ENCODE peak calls at places on chromosomes 4 and X, in ten cellular contexts. One of them, this sample, is unnamed.

GRCh38 chr4:74934016-74934821 is 1.3 kb downstream of the PARM1 start:
- DNase-seq in dorsolateral prefrontal cortex: no peak
- DNase-seq in body of pancreas: peak
- DNase-seq in fibroblast of mammary gland: peak
- DNase-seq in cardiac muscle cell: peak
- DNase-seq in astrocyte: peak
- DNase-seq in fibroblast of the aortic adventitia: peak
- DNase-seq in choroid plexus epithelial cell: peak
- DNase-seq in HepG2: no peak
- DNase-seq in AG04450: no peak
- DNase-seq in this sample: no peak

GRCh38 chr4:40948017-40948416 is 198.3 kb downstream of the NSUN7 start:
- DNase-seq in dorsolateral prefrontal cortex: no peak
- DNase-seq in body of pancreas: no peak
- DNase-seq in fibroblast of mammary gland: no peak
- DNase-seq in cardiac muscle cell: no peak
- DNase-seq in astrocyte: no peak
- DNase-seq in fibroblast of the aortic adventitia: peak
- DNase-seq in choroid plexus epithelial cell: no peak
- DNase-seq in HepG2: no peak
- DNase-seq in AG04450: no peak
- DNase-seq in this sample: no peak

GRCh38 chr4:186723207-186724047 is at the start of gene FAT1:
- DNase-seq in dorsolateral prefrontal cortex: peak
- DNase-seq in body of pancreas: peak
- DNase-seq in fibroblast of mammary gland: peak
- DNase-seq in cardiac muscle cell: peak
- DNase-seq in astrocyte: peak
- DNase-seq in fibroblast of the aortic adventitia: peak
- DNase-seq in choroid plexus epithelial cell: peak
- DNase-seq in HepG2: peak
- DNase-seq in AG04450: no peak
- DNase-seq in this sample: no peak

GRCh38 chr4:140344111-140344510 is 29.3 kb upstream of the SCOC start:
- DNase-seq in dorsolateral prefrontal cortex: no peak
- DNase-seq in body of pancreas: peak
- DNase-seq in fibroblast of mammary gland: peak
- DNase-seq in cardiac muscle cell: no peak
- DNase-seq in astrocyte: peak
- DNase-seq in fibroblast of the aortic adventitia: peak
- DNase-seq in choroid plexus epithelial cell: peak
- DNase-seq in HepG2: no peak
- DNase-seq in AG04450: no peak
- DNase-seq in this sample: no peak

GRCh38 chr4:106529348-106530033 is 160.9 kb upstream of the GIMD1 start:
- DNase-seq in dorsolateral prefrontal cortex: no peak
- DNase-seq in body of pancreas: no peak
- DNase-seq in fibroblast of mammary gland: peak
- DNase-seq in cardiac muscle cell: no peak
- DNase-seq in astrocyte: peak
- DNase-seq in fibroblast of the aortic adventitia: peak
- DNase-seq in choroid plexus epithelial cell: peak
- DNase-seq in HepG2: no peak
- DNase-seq in AG04450: no peak
- DNase-seq in this sample: no peak

GRCh38 chrX:42615161-42615563 is 162.8 kb downstream of the PPP1R2C start:
- DNase-seq in dorsolateral prefrontal cortex: no peak
- DNase-seq in body of pancreas: peak
- DNase-seq in fibroblast of mammary gland: peak
- DNase-seq in cardiac muscle cell: no peak
- DNase-seq in astrocyte: no peak
- DNase-seq in fibroblast of the aortic adventitia: no peak
- DNase-seq in choroid plexus epithelial cell: no peak
- DNase-seq in HepG2: no peak
- DNase-seq in AG04450: no peak
- DNase-seq in this sample: no peak

GRCh38 chr4:149306537-149306936 is 509.1 kb downstream of the IQCM start:
- DNase-seq in dorsolateral prefrontal cortex: no peak
- DNase-seq in body of pancreas: no peak
- DNase-seq in fibroblast of mammary gland: no peak
- DNase-seq in cardiac muscle cell: no peak
- DNase-seq in astrocyte: no peak
- DNase-seq in fibroblast of the aortic adventitia: no peak
- DNase-seq in choroid plexus epithelial cell: no peak
- DNase-seq in HepG2: no peak
- DNase-seq in AG04450: no peak
- DNase-seq in this sample: no peak

GRCh38 chrX:12139934-12140611 is 1.8 kb downstream of the FRMPD4 start:
- DNase-seq in dorsolateral prefrontal cortex: no peak
- DNase-seq in body of pancreas: no peak
- DNase-seq in fibroblast of mammary gland: no peak
- DNase-seq in cardiac muscle cell: no peak
- DNase-seq in astrocyte: no peak
- DNase-seq in fibroblast of the aortic adventitia: peak
- DNase-seq in choroid plexus epithelial cell: no peak
- DNase-seq in HepG2: no peak
- DNase-seq in AG04450: no peak
- DNase-seq in this sample: no peak

GRCh38 chrX:16946971-16947562 is 609 bp downstream of the REPS2 start:
- DNase-seq in dorsolateral prefrontal cortex: peak
- DNase-seq in body of pancreas: peak
- DNase-seq in fibroblast of mammary gland: no peak
- DNase-seq in cardiac muscle cell: peak
- DNase-seq in astrocyte: no peak
- DNase-seq in fibroblast of the aortic adventitia: no peak
- DNase-seq in choroid plexus epithelial cell: no peak
- DNase-seq in HepG2: no peak
- DNase-seq in AG04450: no peak
- DNase-seq in this sample: no peak

GRCh38 chrX:16950423-16950822 is 4.0 kb downstream of the REPS2 start:
- DNase-seq in dorsolateral prefrontal cortex: no peak
- DNase-seq in body of pancreas: no peak
- DNase-seq in fibroblast of mammary gland: no peak
- DNase-seq in cardiac muscle cell: no peak
- DNase-seq in astrocyte: no peak
- DNase-seq in fibroblast of the aortic adventitia: no peak
- DNase-seq in choroid plexus epithelial cell: no peak
- DNase-seq in HepG2: no peak
- DNase-seq in AG04450: no peak
- DNase-seq in this sample: no peak

DNA sequence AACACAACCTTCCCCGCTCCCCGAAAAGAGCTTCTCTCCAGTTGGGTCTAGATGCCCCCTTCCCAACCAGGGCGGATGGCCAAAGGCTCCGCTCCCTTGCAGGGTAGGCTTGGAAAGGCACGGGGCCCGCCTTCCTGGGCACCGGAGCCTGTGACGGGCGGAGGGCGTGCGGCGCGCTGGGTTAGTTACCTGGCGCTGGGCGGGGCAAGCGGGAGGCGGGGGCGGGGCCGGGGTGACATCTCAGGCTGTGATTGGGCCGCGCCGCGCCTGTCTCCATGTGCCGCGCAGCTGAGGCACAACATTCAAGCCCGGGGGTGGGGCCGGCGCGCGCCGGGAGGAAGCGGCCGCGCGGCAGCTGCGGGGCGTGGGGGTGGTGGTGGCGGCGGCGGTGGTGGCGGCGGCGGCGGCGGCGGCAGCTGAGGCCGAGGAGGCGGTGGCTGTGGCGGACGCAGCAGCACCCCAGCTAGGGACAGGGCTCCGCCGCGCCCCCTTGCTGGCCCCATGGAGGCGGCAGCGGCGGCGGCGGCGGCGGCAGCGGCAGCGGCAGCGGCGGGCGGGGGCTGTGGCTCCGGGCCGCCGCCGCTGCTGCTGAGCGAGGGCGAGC is at the start of gene REPS2:
- DNase-seq in dorsolateral prefrontal cortex: peak
- DNase-seq in body of pancreas: peak
- DNase-seq in fibroblast of mammary gland: peak
- DNase-seq in cardiac muscle cell: peak
- DNase-seq in astrocyte: peak
- DNase-seq in fibroblast of the aortic adventitia: peak
- DNase-seq in choroid plexus epithelial cell: peak
- DNase-seq in HepG2: peak
- DNase-seq in AG04450: no peak
- DNase-seq in this sample: no peak
- TF ChIP-seq CTCF in dorsolateral prefrontal cortex: no peak
- TF ChIP-seq CTCF in body of pancreas: peak
- TF ChIP-seq CTCF in fibroblast of mammary gland: no peak
- TF ChIP-seq CTCF in cardiac muscle cell: no peak
- TF ChIP-seq CTCF in astrocyte: no peak
- TF ChIP-seq CTCF in fibroblast of the aortic adventitia: no peak
- TF ChIP-seq CTCF in choroid plexus epithelial cell: no peak
- TF ChIP-seq CTCF in HepG2: no peak
- TF ChIP-seq CTCF in AG04450: no peak
- TF ChIP-seq CTCF in this sample: no peak

GRCh38 chrX:18961686-18962085 is 22.2 kb downstream of the PHKA2 start:
- DNase-seq in dorsolateral prefrontal cortex: no peak
- DNase-seq in body of pancreas: no peak
- DNase-seq in fibroblast of mammary gland: peak
- DNase-seq in cardiac muscle cell: no peak
- DNase-seq in astrocyte: no peak
- DNase-seq in fibroblast of the aortic adventitia: peak
- DNase-seq in choroid plexus epithelial cell: peak
- DNase-seq in HepG2: no peak
- DNase-seq in AG04450: no peak
- DNase-seq in this sample: no peak
- H3K4me3 ChIP-seq in dorsolateral prefrontal cortex: no peak
- H3K4me3 ChIP-seq in body of pancreas: no peak
- H3K4me3 ChIP-seq in fibroblast of mammary gland: no peak
- H3K4me3 ChIP-seq in cardiac muscle cell: no peak
- H3K4me3 ChIP-seq in astrocyte: no peak
- H3K4me3 ChIP-seq in fibroblast of the aortic adventitia: no peak
- H3K4me3 ChIP-seq in choroid plexus epithelial cell: no peak
- H3K4me3 ChIP-seq in HepG2: no peak
- H3K4me3 ChIP-seq in AG04450: no peak
- H3K4me3 ChIP-seq in this sample: no peak

GRCh38 chr4:2791518-2792395 is 1.1 kb upstream of the SH3BP2 start:
- DNase-seq in dorsolateral prefrontal cortex: no peak
- DNase-seq in body of pancreas: no peak
- DNase-seq in fibroblast of mammary gland: no peak
- DNase-seq in cardiac muscle cell: no peak
- DNase-seq in astrocyte: no peak
- DNase-seq in fibroblast of the aortic adventitia: no peak
- DNase-seq in choroid plexus epithelial cell: no peak
- DNase-seq in HepG2: no peak
- DNase-seq in AG04450: no peak
- DNase-seq in this sample: no peak
- TF ChIP-seq CTCF in dorsolateral prefrontal cortex: no peak
- TF ChIP-seq CTCF in body of pancreas: no peak
- TF ChIP-seq CTCF in fibroblast of mammary gland: no peak
- TF ChIP-seq CTCF in cardiac muscle cell: no peak
- TF ChIP-seq CTCF in astrocyte: no peak
- TF ChIP-seq CTCF in fibroblast of the aortic adventitia: no peak
- TF ChIP-seq CTCF in choroid plexus epithelial cell: no peak
- TF ChIP-seq CTCF in HepG2: no peak
- TF ChIP-seq CTCF in AG04450: no peak
- TF ChIP-seq CTCF in this sample: no peak

DNA sequence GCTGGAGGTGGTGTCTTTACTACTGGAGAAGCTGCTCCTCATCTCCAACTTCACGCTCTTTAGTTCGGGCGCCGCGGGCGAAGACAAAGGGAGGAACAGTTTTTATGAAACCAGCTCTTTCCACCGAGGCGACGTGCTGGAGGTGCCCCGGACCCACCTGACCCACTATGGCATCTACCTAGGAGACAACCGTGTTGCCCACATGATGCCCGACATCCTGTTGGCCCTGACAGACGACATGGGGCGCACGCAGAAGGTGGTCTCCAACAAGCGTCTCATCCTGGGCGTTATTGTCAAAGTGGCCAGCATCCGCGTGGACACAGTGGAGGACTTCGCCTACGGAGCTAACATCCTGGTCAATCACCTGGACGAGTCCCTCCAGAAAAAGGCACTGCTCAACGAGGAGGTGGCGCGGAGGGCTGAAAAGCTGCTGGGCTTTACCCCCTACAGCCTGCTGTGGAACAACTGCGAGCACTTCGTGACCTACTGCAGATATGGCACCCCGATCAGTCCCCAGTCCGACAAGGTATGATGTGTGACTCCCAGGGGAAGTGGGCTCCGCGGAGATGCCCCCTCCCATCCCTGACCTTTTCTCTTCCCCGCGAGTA is 645 bp downstream of the LRAT start:
- DNase-seq in dorsolateral prefrontal cortex: no peak
- DNase-seq in body of pancreas: peak
- DNase-seq in fibroblast of mammary gland: no peak
- DNase-seq in cardiac muscle cell: no peak
- DNase-seq in astrocyte: no peak
- DNase-seq in fibroblast of the aortic adventitia: no peak
- DNase-seq in choroid plexus epithelial cell: no peak
- DNase-seq in HepG2: no peak
- DNase-seq in AG04450: no peak
- DNase-seq in this sample: no peak
- H3K4me3 ChIP-seq in dorsolateral prefrontal cortex: peak
- H3K4me3 ChIP-seq in body of pancreas: peak
- H3K4me3 ChIP-seq in fibroblast of mammary gland: peak
- H3K4me3 ChIP-seq in cardiac muscle cell: peak
- H3K4me3 ChIP-seq in astrocyte: peak
- H3K4me3 ChIP-seq in fibroblast of the aortic adventitia: no peak
- H3K4me3 ChIP-seq in choroid plexus epithelial cell: no peak
- H3K4me3 ChIP-seq in HepG2: no peak
- H3K4me3 ChIP-seq in AG04450: no peak
- H3K4me3 ChIP-seq in this sample: no peak

GRCh38 chrX:114964374-114964773 is 53.0 kb downstream of the IL13RA2 start:
- DNase-seq in dorsolateral prefrontal cortex: no peak
- DNase-seq in body of pancreas: no peak
- DNase-seq in fibroblast of mammary gland: no peak
- DNase-seq in cardiac muscle cell: no peak
- DNase-seq in astrocyte: no peak
- DNase-seq in fibroblast of the aortic adventitia: peak
- DNase-seq in choroid plexus epithelial cell: peak
- DNase-seq in HepG2: no peak
- DNase-seq in AG04450: no peak
- DNase-seq in this sample: no peak

GRCh38 chrX:114962209-114962608 is 55.2 kb downstream of the IL13RA2 start:
- DNase-seq in dorsolateral prefrontal cortex: no peak
- DNase-seq in body of pancreas: no peak
- DNase-seq in fibroblast of mammary gland: no peak
- DNase-seq in cardiac muscle cell: no peak
- DNase-seq in astrocyte: no peak
- DNase-seq in fibroblast of the aortic adventitia: peak
- DNase-seq in choroid plexus epithelial cell: no peak
- DNase-seq in HepG2: no peak
- DNase-seq in AG04450: no peak
- DNase-seq in this sample: no peak

GRCh38 chrX:114959729-114960128 is 57.7 kb downstream of the IL13RA2 start:
- DNase-seq in dorsolateral prefrontal cortex: no peak
- DNase-seq in body of pancreas: no peak
- DNase-seq in fibroblast of mammary gland: peak
- DNase-seq in cardiac muscle cell: peak
- DNase-seq in astrocyte: peak
- DNase-seq in fibroblast of the aortic adventitia: peak
- DNase-seq in choroid plexus epithelial cell: peak
- DNase-seq in HepG2: no peak
- DNase-seq in AG04450: no peak
- DNase-seq in this sample: no peak
- TF ChIP-seq CTCF in dorsolateral prefrontal cortex: no peak
- TF ChIP-seq CTCF in body of pancreas: peak
- TF ChIP-seq CTCF in fibroblast of mammary gland: peak
- TF ChIP-seq CTCF in cardiac muscle cell: peak
- TF ChIP-seq CTCF in astrocyte: peak
- TF ChIP-seq CTCF in fibroblast of the aortic adventitia: peak
- TF ChIP-seq CTCF in choroid plexus epithelial cell: peak
- TF ChIP-seq CTCF in HepG2: no peak
- TF ChIP-seq CTCF in AG04450: peak
- TF ChIP-seq CTCF in this sample: peak

This sample was measured in AG04449.